ENCODE peak calls at places on chromosomes 12 and 14, in seven cellular contexts. F is testis, I is heart right ventricle, G is right lobe of liver, E is brain microvascular endothelial cell, T is choroid plexus epithelial cell, Q is cardiac muscle cell. S is an unnamed sample.

GRCh38 chr12:26654623-26655022 is 178.4 kb downstream of the ITPR2 start:
- DNase-seq in G (peak; percentile 53), F (no peak), T (no peak), Q (no peak), E (no peak), I (no peak), S (no peak)

GRCh38 chr14:91380610-91381371 is 36.8 kb downstream of the CCDC88C start:
- DNase-seq in F (no peak), E (peak; percentile 68), I (peak; percentile 71), G (no peak), T (peak; percentile 58), Q (peak; percentile 93), S (peak; percentile 11)

GRCh38 chr14:65470404-65470880 is 57.9 kb downstream of the FUT8 start:
- DNase-seq in T (no peak), E (no peak), F (no peak), I (no peak), Q (no peak), G (no peak), S (no peak)

GRCh38 chr12:108047130-108047550 is 81.9 kb upstream of the WSCD2 start:
- DNase-seq in I (peak; percentile 10), T (peak; percentile 6), G (no peak), F (no peak), Q (peak; percentile 32), E (no peak), S (peak; percentile 22)

GRCh38 chr12:56839489-56840442 is 76.6 kb downstream of the HSD17B6 start:
- DNase-seq in T (peak; percentile 64), Q (peak; percentile 66), F (peak; percentile 61), G (peak; percentile 79), E (no peak), I (peak; percentile 38), S (peak; percentile 41)

GRCh38 chr12:19847294-19848059 is 408.2 kb downstream of the AEBP2 start:
- DNase-seq in F (no peak), T (peak; percentile 89), I (peak; percentile 55), E (peak; percentile 50), Q (peak; percentile 96), G (no peak), S (peak; percentile 93)

GRCh38 chr14:83988274-83988673 is 1541.7 kb upstream of the FLRT2 start:
- DNase-seq in G (no peak), I (no peak), Q (peak; percentile 83), T (peak; percentile 84), F (no peak), E (no peak), S (peak; percentile 7)

GRCh38 chr12:49033611-49034286 is 15.2 kb upstream of the PRKAG1 start:
- DNase-seq in F (no peak), T (no peak), Q (no peak), G (no peak), E (no peak), I (no peak), S (no peak)

GRCh38 chr12:55842681-55843429 is at the start of gene MMP19:
- DNase-seq in E (peak; percentile 68), I (no peak), T (peak; percentile 82), G (no peak), F (no peak), Q (peak; percentile 90), S (peak; percentile 83)

DNA sequence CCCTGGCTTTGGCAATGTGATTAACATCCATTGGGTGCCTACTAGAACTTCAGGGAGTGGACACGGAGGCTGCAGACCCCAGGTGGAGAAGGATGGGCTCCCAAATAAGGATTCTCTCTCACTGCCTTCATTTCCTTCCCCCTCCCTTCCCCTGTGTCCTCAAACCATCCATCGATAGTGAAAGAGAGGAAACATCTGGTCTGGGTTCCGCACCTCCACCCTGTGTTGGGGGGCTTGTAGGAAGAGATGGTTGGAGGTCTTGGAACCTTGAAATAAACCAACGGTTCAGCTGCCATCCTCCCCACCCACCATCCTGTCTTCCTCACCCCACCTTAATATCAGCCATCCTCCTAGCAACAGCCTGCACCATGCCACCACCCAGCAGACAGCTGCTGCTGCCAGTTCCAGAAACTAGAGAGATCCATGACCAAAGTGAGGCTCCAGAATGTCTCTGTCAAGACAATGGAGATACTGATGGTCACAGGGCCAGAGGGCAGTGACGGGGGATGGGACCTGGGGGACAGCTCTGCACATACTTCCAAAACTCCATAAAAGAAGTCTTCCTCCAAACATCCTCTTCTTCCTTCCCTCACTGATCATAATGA is 153.1 kb upstream of the CCND2 start:
- DNase-seq in I (no peak), G (peak; percentile 10), F (no peak), T (no peak), E (no peak), Q (no peak), S (no peak)
- H3K4me3 ChIP-seq in I (no peak overlapping the region), G (no peak overlapping the region), F (no peak overlapping the region), T (no peak overlapping the region), E (no peak overlapping the region), Q (no peak overlapping the region), S (no peak overlapping the region)

DNA sequence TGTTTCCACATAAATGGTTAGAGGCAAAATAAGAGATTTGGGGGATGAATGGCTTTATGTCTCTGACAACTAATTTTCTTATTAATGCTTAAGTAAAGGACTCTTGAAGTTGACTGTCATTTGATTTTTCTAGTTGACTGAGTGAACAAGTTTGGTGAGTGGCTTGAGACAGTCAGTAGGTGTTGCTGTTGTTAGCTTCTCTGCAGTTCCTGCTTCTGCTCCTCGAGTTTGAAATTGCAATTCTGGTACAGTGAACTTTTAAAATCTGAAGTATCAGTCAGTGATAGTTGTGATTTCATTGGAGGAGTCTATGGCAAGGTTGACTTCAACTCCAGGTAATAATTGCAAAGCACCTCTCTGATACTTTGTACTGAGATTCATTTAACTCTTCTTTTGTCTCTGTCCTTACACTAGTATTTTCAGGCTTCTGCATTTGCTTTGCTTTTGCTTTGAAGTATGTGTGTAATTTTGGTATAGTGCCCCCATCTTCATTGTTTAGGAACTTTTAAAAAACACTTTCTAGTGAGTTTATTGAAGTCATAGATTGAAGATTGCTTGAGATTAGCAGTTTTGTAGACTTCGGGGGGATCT is 415.5 kb downstream of the PCNX1 start:
- DNase-seq in Q (peak; percentile 73), T (peak; percentile 87), F (peak; percentile 54), G (no peak), I (peak; percentile 12), E (peak; percentile 56), S (peak; percentile 78)
- TF ChIP-seq CTCF in Q (peak; percentile 69), T (peak; percentile 83), F (peak; percentile 30), G (peak; percentile 64), I (peak; percentile 75), E (peak; percentile 74), S (peak; percentile 72)

GRCh38 chr14:55572578-55572977 is 7.4 kb upstream of the KTN1 start:
- DNase-seq in G (no peak), F (no peak), I (peak; percentile 55), T (peak; percentile 9), Q (peak; percentile 43), E (no peak), S (no peak)
- H3K4me3 ChIP-seq in G (no peak overlapping the region), F (no peak overlapping the region), I (no peak overlapping the region), T (no peak overlapping the region), Q (no peak overlapping the region), E (no peak overlapping the region), S (no peak overlapping the region)

GRCh38 chr14:81162941-81163340 is 57.8 kb downstream of the GTF2A1 start:
- DNase-seq in F (no peak), G (no peak), Q (no peak), E (peak; percentile 9), T (no peak), I (no peak), S (peak; percentile 41)

GRCh38 chr14:81161749-81162148 is 59.0 kb downstream of the GTF2A1 start:
- DNase-seq in T (no peak), Q (no peak), F (no peak), G (no peak), E (no peak), I (no peak), S (no peak)

GRCh38 chr14:81166126-81166525 is 54.6 kb downstream of the GTF2A1 start:
- DNase-seq in F (no peak), Q (no peak), E (no peak), T (no peak), I (no peak), G (no peak), S (no peak)

GRCh38 chr14:81165188-81165587 is 55.6 kb downstream of the GTF2A1 start:
- DNase-seq in F (no peak), G (peak; percentile 63), T (no peak), I (peak; percentile 6), Q (peak; percentile 33), E (no peak), S (no peak)

DNA sequence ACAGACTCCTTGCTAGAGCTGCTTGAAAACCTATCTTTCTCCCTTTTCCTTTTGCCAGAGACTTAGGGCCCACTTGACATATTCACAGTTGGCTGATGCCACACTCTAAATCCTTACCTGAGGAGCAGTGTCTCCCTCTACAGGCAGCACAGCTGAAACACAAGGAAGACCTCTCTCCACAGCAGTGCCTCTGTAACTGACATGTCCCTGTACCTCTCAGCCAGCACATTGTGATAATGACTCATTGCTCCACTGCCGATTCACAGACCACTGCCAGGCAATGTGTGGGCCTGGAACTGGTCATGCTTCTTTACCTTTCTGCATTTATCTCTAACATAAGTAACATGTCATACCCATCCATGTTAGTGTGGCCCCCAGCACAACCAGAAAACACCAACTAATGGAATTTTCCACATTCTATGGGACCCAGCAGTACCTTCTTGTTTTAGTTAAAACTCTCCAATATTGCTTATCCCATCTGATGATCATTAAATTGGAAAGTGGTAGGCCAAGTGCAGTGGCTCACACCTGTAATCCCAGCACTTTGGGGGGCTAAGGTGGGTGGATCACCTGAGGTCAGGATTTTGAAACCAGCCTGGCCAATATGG is 56.5 kb downstream of the GTF2A1 start:
- DNase-seq in G (peak; percentile 76), I (peak; percentile 44), Q (peak; percentile 73), F (peak; percentile 76), E (peak; percentile 81), T (peak; percentile 86), S (peak; percentile 72)
- TF ChIP-seq CTCF in G (peak; percentile 77), I (peak; percentile 65), Q (peak; percentile 67), F (peak; percentile 34), E (peak; percentile 91), T (peak; percentile 87), S (peak; percentile 60)

GRCh38 chr12:89363084-89363483 is 10.8 kb upstream of the DUSP6 start:
- DNase-seq in Q (no peak), T (peak; percentile 19), F (no peak), I (no peak), E (no peak), G (no peak), S (no peak)
- H3K4me3 ChIP-seq in Q (no peak overlapping the region), T (no peak overlapping the region), F (no peak overlapping the region), I (no peak overlapping the region), E (no peak overlapping the region), G (no peak overlapping the region), S (no peak overlapping the region)